ENCODE peak calls at places on chromosome 7, in five cellular contexts. Z, S, G, K and Y are unnamed samples.

GRCh38 chr7:2417981-2418481 is 14.6 kb downstream of the CHST12 start:
- DNase-seq in S (no peak), Z (no peak), G (no peak), K (no peak), Y (no peak)

GRCh38 chr7:45697576-45698136 is 123.5 kb downstream of the ADCY1 start:
- DNase-seq in K (no peak), G (no peak), Z (no peak), S (no peak), Y (no peak)

GRCh38 chr7:124784879-124785818 is 19.6 kb upstream of the GPR37 start:
- DNase-seq in K (no peak), Z (peak), S (peak), G (peak), Y (no peak)

GRCh38 chr7:47336178-47337020 is 245.5 kb downstream of the TNS3 start:
- DNase-seq in S (no peak), K (no peak), G (no peak), Z (no peak), Y (no peak)

GRCh38 chr7:148978091-148978490 is 50.2 kb downstream of the PDIA4 start:
- DNase-seq in K (no peak), G (no peak), Z (no peak), S (no peak), Y (no peak)

GRCh38 chr7:111401516-111401915 is 160.8 kb downstream of the IMMP2L start:
- DNase-seq in Z (no peak), K (no peak), G (no peak), S (no peak), Y (no peak)

GRCh38 chr7:115707684-115708341 is 322.8 kb downstream of the TFEC start:
- DNase-seq in K (peak), Z (no peak), S (no peak), G (no peak), Y (no peak)

GRCh38 chr7:72493850-72494661 is 81.9 kb upstream of the CALN1 start:
- DNase-seq in K (no peak), Z (peak), G (peak), S (no peak), Y (peak)

GRCh38 chr7:128041203-128041602 is 10.0 kb upstream of the LRRC4 start:
- DNase-seq in Z (no peak), K (no peak), G (no peak), S (peak), Y (no peak)

GRCh38 chr7:41705109-41705871 is 2.4 kb upstream of the INHBA start:
- DNase-seq in Z (peak), G (peak), K (peak), S (peak), Y (peak)

GRCh38 chr7:29177963-29178612 is 16.5 kb upstream of the CHN2 start:
- DNase-seq in K (no peak), S (no peak), G (peak), Z (peak), Y (no peak)

GRCh38 chr7:25009271-25009670 is 29.3 kb upstream of the OSBPL3 start:
- DNase-seq in Z (no peak), K (no peak), S (peak), G (no peak), Y (no peak)

GRCh38 chr7:36127075-36127740 is 25.8 kb upstream of the EEPD1 start:
- DNase-seq in G (no peak), Z (no peak), K (no peak), S (no peak), Y (no peak)

GRCh38 chr7:44606341-44607140 is at the start of gene OGDH:
- DNase-seq in G (peak), K (peak), S (peak), Z (peak), Y (peak)

GRCh38 chr7:2993396-2993795 is 50.3 kb downstream of the CARD11 start:
- DNase-seq in Z (no peak), S (no peak), G (no peak), K (no peak), Y (no peak)

GRCh38 chr7:157018328-157018996 is 8.0 kb upstream of the MNX1 start:
- DNase-seq in S (no peak), K (no peak), Z (no peak), G (no peak), Y (no peak)

GRCh38 chr7:141381794-141382453 is 169.3 kb upstream of the AGK start:
- DNase-seq in G (no peak), Z (no peak), K (no peak), S (no peak), Y (no peak)

GRCh38 chr7:36047254-36047653 is 105.8 kb upstream of the EEPD1 start:
- DNase-seq in Z (peak), G (no peak), K (no peak), S (no peak), Y (no peak)

GRCh38 chr7:5595545-5596045 is 172.0 kb upstream of the TNRC18 start:
- DNase-seq in Z (peak), G (no peak), S (no peak), K (no peak), Y (no peak)

GRCh38 chr7:115271332-115272235 is 349.7 kb downstream of the MDFIC start:
- DNase-seq in G (no peak), Z (no peak), K (peak), S (peak), Y (no peak)

GRCh38 chr7:108190891-108191290 is 60.7 kb upstream of the LAMB4 start:
- DNase-seq in S (no peak), G (no peak), Z (no peak), K (no peak), Y (no peak)

GRCh38 chr7:124940306-124940705 is 10.7 kb upstream of the POT1 start:
- DNase-seq in K (no peak), S (no peak), G (no peak), Z (no peak), Y (no peak)

GRCh38 chr7:140501941-140502340 is 22.6 kb upstream of the MKRN1 start:
- DNase-seq in Z (no peak), K (no peak), S (no peak), G (no peak), Y (no peak)

GRCh38 chr7:120794100-120794729 is 63.7 kb downstream of the TSPAN12 start:
- DNase-seq in G (no peak), K (no peak), S (no peak), Z (no peak), Y (no peak)